ENCODE peak calls at places on chromosomes 6 and 20, in nine cellular contexts. One of them, this sample, is unnamed.

GRCh38 chr20:54284928-54285704 is 77.2 kb downstream of the PFDN4 start:
- DNase-seq in heart left ventricle: no peak
- DNase-seq in fibroblast of lung: peak; percentile 65
- DNase-seq in cardiac fibroblast: no peak
- DNase-seq in CD8-positive, alpha-beta T cell: no peak
- DNase-seq in spleen: no peak
- DNase-seq in choroid plexus epithelial cell: no peak
- DNase-seq in astrocyte of the cerebellum: no peak
- DNase-seq in AG10803: no peak
- DNase-seq in this sample: no peak

GRCh38 chr6:14066782-14067406 is 50.7 kb upstream of the CD83 start:
- DNase-seq in choroid plexus epithelial cell: peak; percentile 87
- DNase-seq in fibroblast of lung: peak; percentile 77
- DNase-seq in heart left ventricle: no peak
- DNase-seq in CD8-positive, alpha-beta T cell: no peak
- DNase-seq in spleen: no peak
- DNase-seq in cardiac fibroblast: peak; percentile 85
- DNase-seq in astrocyte of the cerebellum: peak; percentile 84
- DNase-seq in AG10803: peak; percentile 78
- DNase-seq in this sample: peak; percentile 73

GRCh38 chr6:26571592-26572296 is 25.0 kb upstream of the ABT1 start:
- DNase-seq in fibroblast of lung: peak; percentile 90
- DNase-seq in AG10803: peak; percentile 85
- DNase-seq in cardiac fibroblast: peak; percentile 86
- DNase-seq in CD8-positive, alpha-beta T cell: no peak
- DNase-seq in heart left ventricle: peak; percentile 46
- DNase-seq in choroid plexus epithelial cell: peak; percentile 87
- DNase-seq in astrocyte of the cerebellum: peak; percentile 60
- DNase-seq in spleen: peak; percentile 72
- DNase-seq in this sample: peak; percentile 85

GRCh38 chr6:151400473-151400872 is 9.1 kb upstream of the ZBTB2 start:
- DNase-seq in fibroblast of lung: peak; percentile 74
- DNase-seq in AG10803: peak; percentile 74
- DNase-seq in choroid plexus epithelial cell: peak; percentile 45
- DNase-seq in astrocyte of the cerebellum: no peak
- DNase-seq in spleen: no peak
- DNase-seq in CD8-positive, alpha-beta T cell: no peak
- DNase-seq in cardiac fibroblast: no peak
- DNase-seq in heart left ventricle: no peak
- DNase-seq in this sample: no peak

GRCh38 chr20:32621071-32621913 is 36.2 kb upstream of the NOL4L start:
- DNase-seq in cardiac fibroblast: no peak
- DNase-seq in fibroblast of lung: no peak
- DNase-seq in AG10803: no peak
- DNase-seq in astrocyte of the cerebellum: no peak
- DNase-seq in CD8-positive, alpha-beta T cell: no peak
- DNase-seq in choroid plexus epithelial cell: no peak
- DNase-seq in heart left ventricle: no peak
- DNase-seq in spleen: no peak
- DNase-seq in this sample: no peak

GRCh38 chr6:54493138-54493537 is 184.9 kb downstream of the TINAG start:
- DNase-seq in spleen: no peak
- DNase-seq in cardiac fibroblast: peak; percentile 47
- DNase-seq in choroid plexus epithelial cell: peak; percentile 59
- DNase-seq in astrocyte of the cerebellum: peak; percentile 33
- DNase-seq in CD8-positive, alpha-beta T cell: no peak
- DNase-seq in fibroblast of lung: peak; percentile 80
- DNase-seq in heart left ventricle: no peak
- DNase-seq in AG10803: peak; percentile 75
- DNase-seq in this sample: no peak

GRCh38 chr6:30325150-30325872 is 1.4 kb upstream of the TRIM39 start:
- DNase-seq in heart left ventricle: peak; percentile 46
- DNase-seq in astrocyte of the cerebellum: no peak
- DNase-seq in spleen: peak; percentile 86
- DNase-seq in AG10803: peak; percentile 40
- DNase-seq in CD8-positive, alpha-beta T cell: no peak
- DNase-seq in choroid plexus epithelial cell: peak; percentile 59
- DNase-seq in cardiac fibroblast: peak; percentile 50
- DNase-seq in fibroblast of lung: peak; percentile 62
- DNase-seq in this sample: peak; percentile 76

GRCh38 chr20:31872406-31872805 is 2.0 kb downstream of the TTLL9 start:
- DNase-seq in CD8-positive, alpha-beta T cell: no peak
- DNase-seq in spleen: no peak
- DNase-seq in heart left ventricle: no peak
- DNase-seq in AG10803: no peak
- DNase-seq in cardiac fibroblast: no peak
- DNase-seq in choroid plexus epithelial cell: no peak
- DNase-seq in fibroblast of lung: no peak
- DNase-seq in astrocyte of the cerebellum: no peak
- DNase-seq in this sample: no peak

GRCh38 chr6:162379762-162380409 is 347.7 kb downstream of the PRKN start:
- DNase-seq in choroid plexus epithelial cell: peak; percentile 70
- DNase-seq in spleen: no peak
- DNase-seq in heart left ventricle: no peak
- DNase-seq in fibroblast of lung: peak; percentile 45
- DNase-seq in cardiac fibroblast: no peak
- DNase-seq in CD8-positive, alpha-beta T cell: no peak
- DNase-seq in AG10803: no peak
- DNase-seq in astrocyte of the cerebellum: peak; percentile 22
- DNase-seq in this sample: no peak

GRCh38 chr6:18047406-18047805 is 60.0 kb upstream of the KIF13A start:
- DNase-seq in choroid plexus epithelial cell: peak; percentile 28
- DNase-seq in spleen: no peak
- DNase-seq in fibroblast of lung: peak; percentile 78
- DNase-seq in AG10803: peak; percentile 34
- DNase-seq in cardiac fibroblast: peak; percentile 24
- DNase-seq in astrocyte of the cerebellum: no peak
- DNase-seq in CD8-positive, alpha-beta T cell: no peak
- DNase-seq in heart left ventricle: no peak
- DNase-seq in this sample: no peak

GRCh38 chr6:122872311-122872710 is 83.3 kb downstream of the SMPDL3A start:
- DNase-seq in choroid plexus epithelial cell: no peak
- DNase-seq in fibroblast of lung: no peak
- DNase-seq in astrocyte of the cerebellum: no peak
- DNase-seq in CD8-positive, alpha-beta T cell: no peak
- DNase-seq in heart left ventricle: no peak
- DNase-seq in cardiac fibroblast: no peak
- DNase-seq in spleen: no peak
- DNase-seq in AG10803: no peak
- DNase-seq in this sample: no peak

GRCh38 chr6:142542704-142543233 is 241.0 kb downstream of the ADGRG6 start:
- DNase-seq in fibroblast of lung: peak; percentile 85
- DNase-seq in CD8-positive, alpha-beta T cell: no peak
- DNase-seq in heart left ventricle: peak; percentile 45
- DNase-seq in cardiac fibroblast: peak; percentile 81
- DNase-seq in choroid plexus epithelial cell: peak; percentile 76
- DNase-seq in spleen: no peak
- DNase-seq in AG10803: peak; percentile 76
- DNase-seq in astrocyte of the cerebellum: peak; percentile 8
- DNase-seq in this sample: no peak

GRCh38 chr6:37029249-37029959 is 23.9 kb downstream of the FGD2 start:
- DNase-seq in CD8-positive, alpha-beta T cell: peak; percentile 25
- DNase-seq in fibroblast of lung: peak; percentile 82
- DNase-seq in choroid plexus epithelial cell: peak; percentile 93
- DNase-seq in AG10803: peak; percentile 84
- DNase-seq in spleen: peak; percentile 92
- DNase-seq in astrocyte of the cerebellum: peak; percentile 49
- DNase-seq in cardiac fibroblast: peak; percentile 93
- DNase-seq in heart left ventricle: peak; percentile 82
- DNase-seq in this sample: peak; percentile 68

GRCh38 chr6:125019873-125020272 is 57.6 kb downstream of the RNF217 start:
- DNase-seq in fibroblast of lung: peak; percentile 22
- DNase-seq in cardiac fibroblast: no peak
- DNase-seq in AG10803: no peak
- DNase-seq in choroid plexus epithelial cell: no peak
- DNase-seq in CD8-positive, alpha-beta T cell: no peak
- DNase-seq in heart left ventricle: peak; percentile 26
- DNase-seq in astrocyte of the cerebellum: no peak
- DNase-seq in spleen: no peak
- DNase-seq in this sample: no peak

GRCh38 chr6:4466769-4467480 is 309.3 kb upstream of the CDYL start:
- DNase-seq in heart left ventricle: no peak
- DNase-seq in cardiac fibroblast: no peak
- DNase-seq in fibroblast of lung: peak; percentile 19
- DNase-seq in choroid plexus epithelial cell: peak; percentile 27
- DNase-seq in AG10803: no peak
- DNase-seq in CD8-positive, alpha-beta T cell: no peak
- DNase-seq in astrocyte of the cerebellum: no peak
- DNase-seq in spleen: no peak
- DNase-seq in this sample: no peak
- TF ChIP-seq CTCF in heart left ventricle: no peak
- TF ChIP-seq CTCF in cardiac fibroblast: peak; percentile 14
- TF ChIP-seq CTCF in fibroblast of lung: no peak
- TF ChIP-seq CTCF in choroid plexus epithelial cell: peak; percentile 37
- TF ChIP-seq CTCF in AG10803: peak; percentile 23
- TF ChIP-seq CTCF in CD8-positive, alpha-beta T cell: no peak
- TF ChIP-seq CTCF in astrocyte of the cerebellum: no peak
- TF ChIP-seq CTCF in spleen: no peak
- TF ChIP-seq CTCF in this sample: no peak

GRCh38 chr6:43773981-43774775 is 4.2 kb downstream of the VEGFA start:
- DNase-seq in fibroblast of lung: no peak
- DNase-seq in CD8-positive, alpha-beta T cell: no peak
- DNase-seq in heart left ventricle: peak; percentile 19
- DNase-seq in astrocyte of the cerebellum: no peak
- DNase-seq in choroid plexus epithelial cell: no peak
- DNase-seq in spleen: no peak
- DNase-seq in cardiac fibroblast: no peak
- DNase-seq in AG10803: no peak
- DNase-seq in this sample: no peak
- H3K4me3 ChIP-seq in fibroblast of lung: peak overlapping the region; percentile 85
- H3K4me3 ChIP-seq in CD8-positive, alpha-beta T cell: no peak overlapping the region
- H3K4me3 ChIP-seq in heart left ventricle: peak overlapping the region; percentile 91
- H3K4me3 ChIP-seq in astrocyte of the cerebellum: peak overlapping the region; percentile 87
- H3K4me3 ChIP-seq in choroid plexus epithelial cell: no peak overlapping the region
- H3K4me3 ChIP-seq in spleen: peak overlapping the region; percentile 80
- H3K4me3 ChIP-seq in cardiac fibroblast: peak overlapping the region; percentile 98
- H3K4me3 ChIP-seq in AG10803: peak overlapping the region; percentile 70
- H3K4me3 ChIP-seq in this sample: peak overlapping the region; percentile 88

GRCh38 chr6:156618600-156619205 is 158.5 kb upstream of the ARID1B start:
- DNase-seq in astrocyte of the cerebellum: no peak
- DNase-seq in spleen: no peak
- DNase-seq in CD8-positive, alpha-beta T cell: no peak
- DNase-seq in choroid plexus epithelial cell: peak; percentile 12
- DNase-seq in cardiac fibroblast: no peak
- DNase-seq in AG10803: no peak
- DNase-seq in heart left ventricle: no peak
- DNase-seq in fibroblast of lung: peak; percentile 21
- DNase-seq in this sample: no peak
- TF ChIP-seq CTCF in astrocyte of the cerebellum: no peak
- TF ChIP-seq CTCF in spleen: no peak
- TF ChIP-seq CTCF in CD8-positive, alpha-beta T cell: no peak
- TF ChIP-seq CTCF in choroid plexus epithelial cell: no peak
- TF ChIP-seq CTCF in cardiac fibroblast: no peak
- TF ChIP-seq CTCF in AG10803: no peak
- TF ChIP-seq CTCF in heart left ventricle: no peak
- TF ChIP-seq CTCF in fibroblast of lung: peak; percentile 18
- TF ChIP-seq CTCF in this sample: no peak

GRCh38 chr20:57716893-57717292 is 7.1 kb upstream of the PMEPA1 start:
- DNase-seq in cardiac fibroblast: no peak
- DNase-seq in spleen: no peak
- DNase-seq in heart left ventricle: peak; percentile 77
- DNase-seq in AG10803: no peak
- DNase-seq in CD8-positive, alpha-beta T cell: no peak
- DNase-seq in fibroblast of lung: no peak
- DNase-seq in astrocyte of the cerebellum: no peak
- DNase-seq in choroid plexus epithelial cell: no peak
- DNase-seq in this sample: no peak

GRCh38 chr20:57716202-57716601 is 6.4 kb upstream of the PMEPA1 start:
- DNase-seq in AG10803: peak; percentile 77
- DNase-seq in fibroblast of lung: peak; percentile 91
- DNase-seq in choroid plexus epithelial cell: peak; percentile 67
- DNase-seq in astrocyte of the cerebellum: peak; percentile 48
- DNase-seq in cardiac fibroblast: peak; percentile 10
- DNase-seq in spleen: no peak
- DNase-seq in CD8-positive, alpha-beta T cell: no peak
- DNase-seq in heart left ventricle: no peak
- DNase-seq in this sample: no peak

GRCh38 chr20:57718490-57719009 is 8.7 kb upstream of the PMEPA1 start:
- DNase-seq in choroid plexus epithelial cell: peak; percentile 98
- DNase-seq in CD8-positive, alpha-beta T cell: peak; percentile 78
- DNase-seq in heart left ventricle: peak; percentile 97
- DNase-seq in astrocyte of the cerebellum: peak; percentile 94
- DNase-seq in fibroblast of lung: peak; percentile 99
- DNase-seq in spleen: peak; percentile 95
- DNase-seq in cardiac fibroblast: peak; percentile 96
- DNase-seq in AG10803: peak; percentile 95
- DNase-seq in this sample: peak; percentile 80

GRCh38 chr20:57719951-57720350 is 10.1 kb upstream of the PMEPA1 start:
- DNase-seq in cardiac fibroblast: no peak
- DNase-seq in astrocyte of the cerebellum: no peak
- DNase-seq in fibroblast of lung: no peak
- DNase-seq in heart left ventricle: no peak
- DNase-seq in CD8-positive, alpha-beta T cell: no peak
- DNase-seq in spleen: no peak
- DNase-seq in choroid plexus epithelial cell: no peak
- DNase-seq in AG10803: no peak
- DNase-seq in this sample: no peak

DNA sequence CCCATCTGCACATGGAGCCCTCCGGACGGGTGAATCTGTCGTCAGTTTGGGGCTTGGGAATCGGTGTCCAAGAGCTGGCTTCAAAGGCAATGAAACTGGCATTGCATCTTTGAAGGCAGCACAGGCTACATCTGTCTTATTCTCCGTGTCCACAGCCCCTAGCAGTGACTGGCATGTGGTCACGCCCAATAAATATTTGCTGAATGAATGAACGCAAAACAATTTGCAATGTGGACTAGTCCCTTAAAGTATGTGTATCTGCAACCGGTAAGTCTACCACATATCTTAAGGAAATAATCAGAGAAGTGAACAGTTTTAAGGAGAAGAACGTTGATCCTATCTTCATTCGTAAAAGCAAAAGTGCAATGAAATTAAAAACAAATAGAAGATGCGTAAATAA is 8.0 kb upstream of the PMEPA1 start:
- DNase-seq in AG10803: peak; percentile 77
- DNase-seq in cardiac fibroblast: no peak
- DNase-seq in choroid plexus epithelial cell: peak; percentile 8
- DNase-seq in heart left ventricle: no peak
- DNase-seq in CD8-positive, alpha-beta T cell: no peak
- DNase-seq in astrocyte of the cerebellum: no peak
- DNase-seq in spleen: no peak
- DNase-seq in fibroblast of lung: peak; percentile 78
- DNase-seq in this sample: no peak
- H3K4me3 ChIP-seq in AG10803: no peak overlapping the region
- H3K4me3 ChIP-seq in cardiac fibroblast: no peak overlapping the region
- H3K4me3 ChIP-seq in choroid plexus epithelial cell: no peak overlapping the region
- H3K4me3 ChIP-seq in heart left ventricle: no peak overlapping the region
- H3K4me3 ChIP-seq in CD8-positive, alpha-beta T cell: no peak overlapping the region
- H3K4me3 ChIP-seq in astrocyte of the cerebellum: no peak overlapping the region
- H3K4me3 ChIP-seq in spleen: no peak overlapping the region
- H3K4me3 ChIP-seq in fibroblast of lung: no peak overlapping the region
- H3K4me3 ChIP-seq in this sample: no peak overlapping the region